ENCODE peak calls at places on chromosomes 7 and 10, in four cellular contexts. T is BE2C, G is cardiac fibroblast, U is fibroblast of pulmonary artery. A is an unnamed sample.

GRCh38 chr10:78473016-78473415 is 439.4 kb downstream of the RPS24 start:
- DNase-seq in T (peak; percentile 36), G (no peak), U (no peak), A (no peak)

GRCh38 chr7:128829391-128830166 is 627 bp upstream of the FLNC start:
- DNase-seq in T (no peak), G (peak; percentile 39), U (peak; percentile 40), A (peak; percentile 77)

GRCh38 chr7:24192053-24192452 is 91.9 kb upstream of the NPY start:
- DNase-seq in T (no peak), G (no peak), U (peak; percentile 8), A (peak; percentile 3)

GRCh38 chr10:112539340-112539739 is 92.3 kb downstream of the VTI1A start:
- DNase-seq in T (no peak), G (no peak), U (no peak), A (peak; percentile 22)

GRCh38 chr7:148964510-148965267 is 63.6 kb downstream of the PDIA4 start:
- DNase-seq in T (no peak), G (peak; percentile 13), U (no peak), A (no peak)

GRCh38 chr10:73875139-73875475 is 752 bp upstream of the CAMK2G start:
- DNase-seq in T (no peak), G (no peak), U (no peak), A (no peak)

GRCh38 chr7:139531094-139531493 is 7.6 kb downstream of the CLEC2L start:
- DNase-seq in T (no peak), G (no peak), U (no peak), A (no peak)

GRCh38 chr7:6446977-6447588 is 671 bp downstream of the DAGLB start:
- DNase-seq in T (peak; percentile 80), G (peak; percentile 93), U (peak; percentile 91), A (peak; percentile 94)

GRCh38 chr7:137146012-137146455 is 197.5 kb downstream of the PTN start:
- DNase-seq in T (no peak), G (peak; percentile 69), U (peak; percentile 55), A (peak; percentile 68)

GRCh38 chr7:48299580-48300169 is 128.4 kb downstream of the ABCA13 start:
- DNase-seq in T (peak; percentile 57), G (peak; percentile 89), U (peak; percentile 72), A (peak; percentile 88)

GRCh38 chr10:111093741-111094380 is 17.0 kb downstream of the ADRA2A start:
- DNase-seq in T (no peak), G (peak; percentile 67), U (peak; percentile 9), A (peak; percentile 8)

GRCh38 chr10:128373071-128373749 is 247.0 kb upstream of the MKI67 start:
- DNase-seq in T (no peak), G (no peak), U (no peak), A (no peak)

GRCh38 chr7:19146699-19147098 is 1.5 kb upstream of the FERD3L start:
- DNase-seq in T (no peak), G (peak; percentile 52), U (peak; percentile 63), A (peak; percentile 46)

GRCh38 chr10:118950190-118950658 is 79.3 kb upstream of the NANOS1 start:
- DNase-seq in T (no peak), G (peak; percentile 47), U (peak; percentile 41), A (peak; percentile 75)

GRCh38 chr7:20777377-20778062 is 9.2 kb downstream of the SP8 start:
- DNase-seq in T (no peak), G (no peak), U (no peak), A (no peak)

GRCh38 chr7:118699222-118699621 is 474.7 kb downstream of the ANKRD7 start:
- DNase-seq in T (no peak), G (no peak), U (no peak), A (no peak)

GRCh38 chr7:73865738-73866445 is 4.9 kb downstream of the TMEM270 start:
- DNase-seq in T (peak; percentile 66), G (peak; percentile 76), U (peak; percentile 73), A (peak; percentile 67)

GRCh38 chr7:20388064-20388463 is 57.4 kb downstream of the ITGB8 start:
- DNase-seq in T (no peak), G (no peak), U (no peak), A (no peak)

GRCh38 chr7:151785681-151785965 is 91.3 kb downstream of the PRKAG2 start:
- DNase-seq in T (no peak), G (no peak), U (no peak), A (no peak)

GRCh38 chr7:18337425-18337824 is 158.1 kb upstream of the HDAC9 start:
- DNase-seq in T (no peak), G (no peak), U (no peak), A (no peak)

GRCh38 chr10:77320852-77321496 is 316.6 kb downstream of the KCNMA1 start:
- DNase-seq in T (no peak), G (peak; percentile 70), U (peak; percentile 56), A (peak; percentile 49)

GRCh38 chr10:70909326-70909935 is 21.1 kb upstream of the PCBD1 start:
- DNase-seq in T (peak; percentile 5), G (no peak), U (no peak), A (no peak)

GRCh38 chr7:41710838-41711237 is 7.9 kb upstream of the INHBA start:
- DNase-seq in T (no peak), G (no peak), U (no peak), A (no peak)

GRCh38 chr10:50988792-50989191 is 85.5 kb upstream of the PRKG1 start:
- DNase-seq in T (no peak), G (peak; percentile 74), U (peak; percentile 69), A (peak; percentile 78)

GRCh38 chr10:46263831-46264268 is 22.9 kb upstream of the ANTXRL start:
- DNase-seq in T (no peak), G (no peak), U (no peak), A (no peak)

GRCh38 chr7:136036336-136036735 is 59.2 kb upstream of the MTPN start:
- DNase-seq in T (no peak), G (no peak), U (no peak), A (peak; percentile 54)

GRCh38 chr10:71547841-71548493 is 151.2 kb downstream of the CDH23 start:
- DNase-seq in T (peak; percentile 59), G (peak; percentile 42), U (peak; percentile 64), A (no peak)

GRCh38 chr10:15300697-15301096 is 70.4 kb downstream of the FAM171A1 start:
- DNase-seq in T (no peak), G (peak; percentile 24), U (no peak), A (no peak)

GRCh38 chr7:158185653-158186052 is 402.0 kb downstream of the PTPRN2 start:
- DNase-seq in T (no peak), G (no peak), U (no peak), A (no peak)

GRCh38 chr10:96402417-96403305 is 43.9 kb upstream of the OPALIN start:
- DNase-seq in T (no peak), G (no peak), U (no peak), A (no peak)

GRCh38 chr10:54133201-54133600 is 667.8 kb downstream of the PCDH15 start:
- DNase-seq in T (no peak), G (no peak), U (no peak), A (peak; percentile 54)

GRCh38 chr10:5442056-5442989 is 30.0 kb downstream of the NET1 start:
- DNase-seq in T (peak; percentile 16), G (peak; percentile 72), U (peak; percentile 75), A (peak; percentile 69)

GRCh38 chr10:105197960-105198359 is 556.9 kb downstream of the SORCS3 start:
- DNase-seq in T (no peak), G (no peak), U (no peak), A (no peak)

GRCh38 chr10:30751678-30752331 is 122.3 kb upstream of the LYZL2 start:
- DNase-seq in T (peak; percentile 76), G (peak; percentile 72), U (peak; percentile 57), A (peak; percentile 78)

GRCh38 chr7:117619690-117620089 is 139.9 kb downstream of the CFTR start:
- DNase-seq in T (no peak), G (no peak), U (no peak), A (no peak)

GRCh38 chr7:103148131-103148993 is 537 bp downstream of the NAPEPLD start:
- DNase-seq in T (no peak), G (peak; percentile 17), U (no peak), A (peak; percentile 45)

GRCh38 chr7:28346972-28347371 is 65.3 kb upstream of the CREB5 start:
- DNase-seq in T (no peak), G (no peak), U (no peak), A (peak; percentile 19)

GRCh38 chr10:50993817-50994251 is 80.5 kb upstream of the PRKG1 start:
- DNase-seq in T (no peak), G (peak; percentile 89), U (peak; percentile 87), A (peak; percentile 85)

GRCh38 chr7:22192778-22193177 is 164.2 kb downstream of the RAPGEF5 start:
- DNase-seq in T (no peak), G (no peak), U (no peak), A (no peak)
- H3K4me3 ChIP-seq in T (no peak overlapping the region), G (no peak overlapping the region), U (no peak overlapping the region), A (no peak overlapping the region)

GRCh38 chr7:36811807-36812206 is 87.5 kb upstream of the AOAH start:
- DNase-seq in T (no peak), G (no peak), U (no peak), A (no peak)
- H3K4me3 ChIP-seq in T (no peak overlapping the region), G (no peak overlapping the region), U (no peak overlapping the region), A (no peak overlapping the region)

GRCh38 chr7:55532150-55532917 is 40.0 kb downstream of the VOPP1 start:
- DNase-seq in T (no peak), G (no peak), U (no peak), A (peak; percentile 35)
- H3K4me3 ChIP-seq in T (no peak overlapping the region), G (no peak overlapping the region), U (no peak overlapping the region), A (no peak overlapping the region)

GRCh38 chr10:124993345-124993708 is 51.4 kb downstream of the ZRANB1 start:
- DNase-seq in T (no peak), G (no peak), U (no peak), A (no peak)
- H3K4me3 ChIP-seq in T (no peak overlapping the region), G (no peak overlapping the region), U (no peak overlapping the region), A (no peak overlapping the region)

GRCh38 chr7:81120803-81121202 is 202.0 kb upstream of the SEMA3C start:
- DNase-seq in T (no peak), G (no peak), U (no peak), A (no peak)
- H3K4me3 ChIP-seq in T (no peak overlapping the region), G (no peak overlapping the region), U (no peak overlapping the region), A (no peak overlapping the region)

GRCh38 chr7:77798394-77799077 is at the start of the genes PHTF2 and TMEM60:
- DNase-seq in T (peak; percentile 99), G (peak; percentile 100), U (peak; percentile 100), A (peak; percentile 99)

GRCh38 chr7:77799078-77799964 is 748 bp downstream of the PHTF2 start:
- DNase-seq in T (peak; percentile 70), G (peak; percentile 40), U (peak; percentile 38), A (peak; percentile 30)

GRCh38 chr7:77797734-77798393 is 370 bp downstream of the TMEM60 start:
- DNase-seq in T (peak; percentile 56), G (no peak), U (peak; percentile 45), A (peak; percentile 6)

GRCh38 chr7:77800730-77801129 is 2.2 kb downstream of the PHTF2 start:
- DNase-seq in T (no peak), G (no peak), U (no peak), A (no peak)

GRCh38 chr7:77800158-77800557 is 1.6 kb downstream of the PHTF2 start:
- DNase-seq in T (no peak), G (peak; percentile 21), U (peak; percentile 57), A (no peak)
- H3K4me3 ChIP-seq in T (peak overlapping the region; percentile 89), G (peak overlapping the region; percentile 91), U (peak overlapping the region; percentile 99), A (peak overlapping the region; percentile 86)

GRCh38 chr7:100120518-100121085 is 1.2 kb downstream of the CNPY4 start:
- DNase-seq in T (no peak), G (no peak), U (no peak), A (no peak)
- H3K4me3 ChIP-seq in T (peak overlapping the region; percentile 99), G (peak overlapping the region; percentile 85), U (peak overlapping the region; percentile 97), A (peak overlapping the region; percentile 98)

A was measured in PC-3.